ENCODE peak calls at places on chromosomes 6 and 20, in four cellular contexts. R, O, I and T are unnamed samples.

GRCh38 chr6:53702316-53702715 is 36.8 kb upstream of the KLHL31 start:
- DNase-seq in I (no peak), O (peak; percentile 80), R (no peak), T (no peak)

GRCh38 chr6:64732888-64733287 is 974.1 kb downstream of the EYS start:
- DNase-seq in O (no peak), R (no peak), I (no peak), T (no peak)

GRCh38 chr6:143160008-143160407 is 99.3 kb downstream of the AIG1 start:
- DNase-seq in R (no peak), O (no peak), I (no peak), T (no peak)

GRCh38 chr6:56984884-56985283 is 30.0 kb downstream of the BEND6 start:
- DNase-seq in I (no peak), R (no peak), O (no peak), T (no peak)

GRCh38 chr20:34791289-34792020 is 34.0 kb downstream of the NCOA6 start:
- DNase-seq in R (no peak), O (no peak), I (no peak), T (peak; percentile 75)

GRCh38 chr6:133392015-133392414 is 150.9 kb downstream of the EYA4 start:
- DNase-seq in R (no peak), O (no peak), I (no peak), T (no peak)

GRCh38 chr6:16700202-16700997 is 60.9 kb downstream of the ATXN1 start:
- DNase-seq in R (no peak), O (no peak), I (no peak), T (peak; percentile 43)

GRCh38 chr6:119284861-119285521 is 64.6 kb downstream of the MAN1A1 start:
- DNase-seq in I (no peak), O (no peak), R (no peak), T (no peak)

GRCh38 chr6:25138697-25139051 is 140.5 kb upstream of the CARMIL1 start:
- DNase-seq in I (no peak), R (no peak), O (no peak), T (peak; percentile 58)

GRCh38 chr20:6164421-6165341 is 41.9 kb upstream of the FERMT1 start:
- DNase-seq in R (no peak), I (peak; percentile 46), O (peak; percentile 76), T (peak; percentile 24)

GRCh38 chr6:34207695-34208443 is 28.8 kb upstream of the HMGA1 start:
- DNase-seq in O (peak; percentile 4), R (no peak), I (no peak), T (no peak)

GRCh38 chr6:81265106-81265505 is 487.4 kb downstream of the TENT5A start:
- DNase-seq in I (no peak), R (no peak), O (peak; percentile 58), T (peak; percentile 35)

GRCh38 chr6:34476462-34476861 is 10.6 kb downstream of the PACSIN1 start:
- DNase-seq in I (no peak), R (no peak), O (no peak), T (no peak)

GRCh38 chr6:70371454-70372105 is 41.7 kb upstream of the FAM135A start:
- DNase-seq in R (no peak), I (no peak), O (no peak), T (peak; percentile 74)

GRCh38 chr20:49964964-49965780 is 17.6 kb upstream of the SNAI1 start:
- DNase-seq in I (no peak), R (no peak), O (no peak), T (peak; percentile 34)

GRCh38 chr20:34091637-34092200 is 20.3 kb downstream of the EIF2S2 start:
- DNase-seq in I (no peak), O (no peak), R (no peak), T (no peak)

GRCh38 chr6:5151955-5152401 is 66.8 kb downstream of the PPP1R3G start:
- DNase-seq in O (no peak), I (no peak), R (no peak), T (peak; percentile 61)

GRCh38 chr6:164006459-164006858 is 591.9 kb downstream of the QKI start:
- DNase-seq in R (no peak), I (no peak), O (no peak), T (no peak)

GRCh38 chr6:36692861-36693702 is 4.5 kb upstream of the RAB44 start:
- DNase-seq in R (no peak), O (peak; percentile 77), I (peak; percentile 68), T (no peak)

DNA sequence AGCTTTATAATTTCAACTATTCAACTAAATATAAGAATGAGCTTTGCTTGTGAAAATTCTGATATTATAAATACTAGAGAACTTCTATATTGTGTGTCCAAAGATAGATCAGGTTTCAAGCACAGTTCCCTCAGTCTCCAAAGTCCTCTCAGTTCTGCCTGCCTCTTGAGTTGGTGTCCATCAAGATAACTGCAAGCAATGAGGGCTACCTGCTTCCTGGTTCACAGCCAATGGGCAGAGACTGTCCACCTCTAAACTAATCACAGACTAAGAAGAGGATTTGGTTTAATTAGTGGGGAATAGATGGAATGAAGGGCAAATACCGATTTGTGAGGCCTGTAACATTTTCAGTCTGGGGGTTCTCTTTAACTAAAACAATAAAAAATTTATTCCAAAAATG is 41.3 kb upstream of the LOC128125822 start:
- DNase-seq in O (no peak), R (no peak), I (no peak), T (no peak)
- H3K4me3 ChIP-seq in O (no peak overlapping the region), R (no peak overlapping the region), I (no peak overlapping the region), T (no peak overlapping the region)

GRCh38 chr20:24109537-24109936 is 121.0 kb upstream of the GGTLC1 start:
- DNase-seq in R (no peak), O (no peak), I (no peak), T (no peak)
- H3K4me3 ChIP-seq in R (no peak overlapping the region), O (no peak overlapping the region), I (no peak overlapping the region), T (no peak overlapping the region)

DNA sequence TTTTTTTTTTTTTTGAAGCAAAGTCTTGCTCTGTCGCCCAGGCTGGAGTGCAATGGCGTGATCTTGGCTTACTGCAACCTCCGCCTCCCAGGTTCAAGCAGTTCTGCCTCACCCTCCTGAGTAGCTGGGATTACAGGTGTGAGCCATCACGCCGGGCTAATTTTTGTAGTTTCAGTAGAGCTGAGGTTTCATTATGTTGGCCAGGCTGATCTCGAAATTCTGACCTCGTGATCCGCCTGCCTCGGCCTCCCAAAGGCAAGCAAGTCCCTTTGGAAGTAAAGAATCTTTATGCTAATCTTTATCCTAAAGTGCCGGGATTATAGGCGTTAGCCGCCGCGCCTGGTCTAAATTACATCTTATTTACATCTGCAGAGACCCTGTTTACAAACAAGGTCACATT is 1.5 kb downstream of the PSMG4 start:
- DNase-seq in O (no peak), I (no peak), R (no peak), T (no peak)
- H3K4me3 ChIP-seq in O (peak overlapping the region; percentile 93), I (peak overlapping the region; percentile 93), R (no peak overlapping the region), T (peak overlapping the region; percentile 81)

GRCh38 chr6:38701551-38701950 is 1.4 kb downstream of the GLO1 start:
- DNase-seq in I (no peak), O (no peak), R (no peak), T (no peak)
- H3K4me3 ChIP-seq in I (peak overlapping the region; percentile 81), O (no peak overlapping the region), R (no peak overlapping the region), T (no peak overlapping the region)

DNA sequence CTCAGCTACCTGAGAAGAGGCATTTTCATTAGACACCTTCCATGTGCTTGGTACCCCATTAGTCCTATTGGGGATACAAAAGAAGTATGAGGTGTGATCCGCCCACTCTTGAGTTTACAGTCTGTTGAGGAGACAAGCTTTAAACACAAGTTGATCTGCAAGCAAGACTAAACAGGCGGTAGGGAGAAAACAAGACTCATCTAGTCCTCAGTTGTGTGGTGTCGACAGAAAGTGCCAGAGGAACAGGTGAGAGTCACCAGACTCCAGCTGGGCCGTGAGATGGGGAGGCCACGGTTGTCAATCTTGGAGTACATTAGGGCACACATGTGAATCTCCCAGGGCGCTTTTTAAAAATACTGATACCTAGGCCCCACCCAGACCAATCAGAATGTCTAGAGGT is 10.3 kb downstream of the E2F3 start:
- DNase-seq in I (no peak), O (no peak), R (no peak), T (no peak)
- H3K4me3 ChIP-seq in I (no peak overlapping the region), O (no peak overlapping the region), R (no peak overlapping the region), T (no peak overlapping the region)

DNA sequence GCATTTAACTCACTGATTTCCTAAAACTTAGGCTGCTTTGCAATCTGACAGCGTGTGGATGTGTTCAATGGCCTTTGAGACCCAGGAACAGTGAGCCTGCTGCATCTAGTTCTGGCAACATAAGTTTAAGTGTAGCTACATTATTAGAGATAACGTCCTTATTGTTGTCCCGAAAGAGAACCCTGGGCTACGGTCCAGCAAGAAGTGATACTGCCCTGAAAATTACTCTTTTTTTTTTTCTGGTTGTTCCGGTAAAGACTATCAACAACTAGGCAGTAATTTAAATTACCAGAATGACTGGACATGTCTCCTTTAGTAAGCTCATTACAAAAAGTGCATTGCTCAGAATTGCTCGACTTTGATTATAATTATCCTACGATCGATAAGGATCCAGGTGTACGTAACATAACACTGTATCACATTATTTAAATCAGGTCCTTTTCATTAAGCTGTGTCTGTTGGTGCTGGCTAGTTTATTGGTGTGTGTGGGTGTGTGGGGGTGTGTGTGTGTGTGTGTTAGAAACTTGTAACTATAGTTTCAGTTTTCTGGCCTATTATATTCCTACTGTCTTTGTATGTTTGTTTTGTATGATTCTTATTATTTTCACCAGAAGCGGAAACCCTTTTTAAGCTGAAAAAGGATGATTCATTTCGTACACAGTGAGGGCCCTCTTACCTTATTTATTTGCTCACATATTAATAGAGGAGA is 3.0 kb downstream of the TSHZ2 start:
- DNase-seq in I (no peak), R (no peak), O (no peak), T (no peak)
- H3K4me3 ChIP-seq in I (peak overlapping the region; percentile 70), R (peak overlapping the region; percentile 53), O (peak overlapping the region; percentile 61), T (no peak overlapping the region)

DNA sequence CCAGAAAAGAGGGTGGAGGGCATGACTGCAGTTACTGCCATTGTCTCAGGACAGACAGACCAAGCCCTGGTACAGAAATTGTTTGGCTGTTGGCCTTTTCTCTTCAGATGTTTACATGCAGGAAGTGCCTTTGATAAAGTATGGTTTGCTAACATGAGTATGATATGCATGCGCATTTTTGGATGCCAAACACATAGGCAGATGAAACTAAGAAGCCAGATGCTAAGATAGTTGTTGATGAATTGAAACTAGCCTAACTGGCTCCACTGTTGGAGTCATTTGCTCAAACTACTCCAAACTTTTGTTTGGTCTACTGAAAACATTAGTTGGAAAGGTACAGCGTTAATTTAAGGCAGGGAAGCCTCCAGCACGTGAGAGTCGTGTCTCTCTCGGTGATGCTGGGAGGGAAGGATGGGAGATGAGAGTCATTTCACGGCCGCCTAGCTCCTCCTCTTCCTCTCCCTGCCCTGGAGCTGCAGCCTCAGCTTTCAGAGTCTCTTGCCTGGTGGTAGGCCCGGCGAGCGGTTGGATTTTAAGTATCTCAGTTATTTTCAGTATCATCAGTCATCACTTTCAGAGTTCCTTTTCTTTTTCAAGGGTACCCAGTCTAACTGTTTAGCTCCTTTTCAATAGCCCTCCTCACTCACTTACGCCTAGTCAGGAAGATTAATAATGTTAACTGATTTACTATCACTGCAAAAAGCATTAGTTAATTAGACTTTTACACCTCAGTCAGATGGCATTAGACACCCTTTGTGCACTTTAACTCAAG is 29.8 kb downstream of the RREB1 start:
- DNase-seq in O (peak; percentile 76), R (no peak), I (peak; percentile 59), T (peak; percentile 68)
- H3K4me3 ChIP-seq in O (peak overlapping the region; percentile 50), R (no peak overlapping the region), I (peak overlapping the region; percentile 27), T (no peak overlapping the region)